ENCODE peak calls at places on chromosomes 3 and 15, in seven cellular contexts. M, P, E, H, Q, L and O are unnamed samples.

GRCh38 chr15:92665100-92665555 is 9.6 kb upstream of the FAM174B start:
- DNase-seq in Q (no peak), L (no peak), P (no peak), E (peak), H (no peak), M (no peak), O (no peak)

GRCh38 chr3:16480861-16481569 is 32.5 kb downstream of the RFTN1 start:
- DNase-seq in P (no peak), H (peak), M (peak), Q (no peak), E (peak), L (no peak), O (peak)

GRCh38 chr3:127484601-127485388 is 105.7 kb downstream of the TPRA1 start:
- DNase-seq in P (no peak), E (no peak), L (peak), H (peak), Q (no peak), M (no peak), O (no peak)

GRCh38 chr15:58330836-58331561 is 100.8 kb upstream of the LIPC start:
- DNase-seq in M (no peak), P (peak), L (no peak), E (no peak), H (no peak), Q (no peak), O (peak)

GRCh38 chr3:143586565-143586964 is 261.7 kb downstream of the SLC9A9 start:
- DNase-seq in L (no peak), E (no peak), H (peak), M (no peak), Q (no peak), P (no peak), O (no peak)

GRCh38 chr3:185361920-185362319 is 1.0 kb upstream of the MAP3K13 start:
- DNase-seq in P (no peak), E (peak), Q (no peak), H (peak), M (no peak), L (no peak), O (no peak)

GRCh38 chr3:187944391-187945179 is 199.3 kb upstream of the BCL6 start:
- DNase-seq in L (no peak), M (no peak), P (peak), H (no peak), Q (peak), E (no peak), O (peak)

GRCh38 chr3:13419356-13420050 is 619 bp downstream of the NUP210 start:
- DNase-seq in L (peak), H (peak), M (peak), P (peak), E (no peak), Q (no peak), O (peak)

GRCh38 chr3:159528251-159528895 is 460.3 kb upstream of the IL12A start:
- DNase-seq in Q (no peak), E (no peak), M (no peak), H (no peak), L (no peak), P (no peak), O (no peak)

GRCh38 chr15:99566157-99566900 is 545 bp downstream of the MEF2A start:
- DNase-seq in P (peak), M (peak), Q (no peak), L (peak), E (no peak), H (peak), O (peak)

GRCh38 chr3:46463120-46463867 is 1.4 kb downstream of the LTF start:
- DNase-seq in L (peak), E (no peak), M (no peak), Q (no peak), P (no peak), H (no peak), O (no peak)

GRCh38 chr3:149625795-149626194 is 32.0 kb downstream of the WWTR1 start:
- DNase-seq in E (no peak), P (no peak), Q (no peak), H (peak), M (no peak), L (no peak), O (no peak)
- H3K4me2 ChIP-seq in E (no peak), P (no peak), Q (no peak), H (no peak), M (no peak), L (no peak), O (no peak)

DNA sequence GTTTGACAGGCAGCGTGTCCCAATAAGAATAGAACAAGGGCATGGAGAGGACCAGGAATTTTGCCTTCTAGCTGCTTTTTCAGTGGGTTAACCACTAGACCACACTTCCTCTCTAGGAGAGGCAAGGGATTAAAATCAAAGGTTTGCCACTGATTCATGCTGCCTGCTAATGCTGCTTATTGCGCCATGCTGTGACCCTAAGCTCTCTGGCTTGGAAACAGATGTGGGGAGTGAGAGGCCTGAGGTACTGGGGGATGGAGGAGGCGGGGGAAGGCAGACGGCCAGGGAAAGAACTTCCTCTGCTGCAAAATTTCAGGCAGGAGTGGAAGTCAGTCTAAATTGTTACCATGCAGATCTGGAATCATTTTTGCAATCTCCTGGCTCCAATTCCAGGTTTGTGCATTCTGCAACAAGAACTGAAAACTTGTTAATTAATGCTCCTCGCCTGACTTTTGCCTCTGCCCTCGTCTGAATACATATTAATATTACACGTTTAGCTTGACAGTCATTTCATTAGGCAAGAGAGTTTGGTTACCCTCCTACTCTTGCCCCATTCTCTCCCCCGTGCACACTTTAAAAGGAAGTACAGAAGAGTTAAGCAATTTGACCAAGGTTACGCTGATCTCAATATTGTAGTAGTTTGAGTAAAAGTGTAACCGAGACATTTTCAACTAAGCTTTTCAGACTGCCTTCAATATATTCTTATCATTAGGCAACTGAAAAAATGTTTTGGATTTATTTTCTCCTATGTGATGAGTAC is 121.7 kb upstream of the SPRED1 start:
- DNase-seq in P (no peak), E (peak), M (peak), L (no peak), Q (peak), H (peak), O (peak)
- TF ChIP-seq CTCF in P (no peak), E (no peak), M (no peak), L (no peak), Q (no peak), H (no peak), O (no peak)

GRCh38 chr3:146464005-146464595 is 5.3 kb downstream of the PLSCR2 start:
- DNase-seq in H (peak), M (no peak), Q (no peak), P (no peak), L (no peak), E (peak), O (no peak)
- H3K4me2 ChIP-seq in H (no peak), M (no peak), Q (no peak), P (no peak), L (no peak), E (no peak), O (no peak)

GRCh38 chr3:177521305-177521704 is 324.0 kb upstream of the TBL1XR1 start:
- DNase-seq in L (peak), Q (no peak), H (no peak), E (no peak), P (no peak), M (peak), O (peak)
- TF ChIP-seq CTCF in L (peak), Q (no peak), H (no peak), E (no peak), P (no peak), M (peak), O (peak)

GRCh38 chr3:179186426-179186825 is 38.3 kb downstream of the PIK3CA start:
- DNase-seq in E (no peak), H (peak), M (no peak), P (no peak), Q (no peak), L (no peak), O (no peak)
- H3K4me2 ChIP-seq in E (no peak), H (no peak), M (no peak), P (no peak), Q (no peak), L (no peak), O (no peak)

DNA sequence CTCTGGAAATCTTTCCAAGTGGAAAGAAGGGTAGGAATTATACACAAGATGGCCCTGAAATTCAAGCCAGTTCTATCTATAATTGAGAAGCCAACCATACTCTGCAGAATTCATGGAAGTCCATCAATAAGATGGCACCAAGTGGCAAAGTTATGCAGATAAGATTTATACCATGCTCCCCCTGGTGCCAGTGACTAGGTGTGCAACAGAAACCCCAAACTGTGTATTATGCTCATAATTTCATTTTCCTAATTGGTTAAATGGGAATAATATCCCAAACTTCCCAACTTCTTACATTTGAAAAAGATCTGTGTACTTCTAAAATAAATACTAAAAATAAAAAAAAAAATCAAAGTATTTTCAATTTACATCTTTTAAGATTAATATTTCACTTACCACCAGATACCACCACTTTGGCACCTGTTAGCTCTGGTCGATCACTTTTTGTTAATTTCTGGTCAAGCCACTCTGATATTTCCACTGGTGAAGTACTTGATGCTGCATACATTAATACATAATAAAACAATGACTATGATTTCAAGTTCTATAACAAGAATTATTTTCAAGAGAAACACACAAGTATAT is 25.9 kb downstream of the ETFA start:
- DNase-seq in M (peak), L (no peak), E (peak), P (no peak), Q (no peak), H (no peak), O (peak)
- TF ChIP-seq CTCF in M (peak), L (peak), E (peak), P (peak), Q (peak), H (peak), O (peak)